ENCODE peak calls at places on chromosome 2, in ten cellular contexts. U is uterus; K is GM19239; O is naive thymus-derived CD4-positive, alpha-beta T cell; Q is effector memory CD4-positive, alpha-beta T cell; H is posterior vena cava; J is activated naive CD4-positive, alpha-beta T cell; E is neural crest cell; A is EH; R is NT2/D1. W is an unnamed sample.

GRCh38 chr2:127105656-127106456 is 1.1 kb downstream of the BIN1 start:
- DNase-seq in J (no peak), R (no peak), K (no peak), H (peak), E (peak), A (peak), O (no peak), Q (no peak), U (peak), W (peak)

GRCh38 chr2:6441800-6442199 is 423.9 kb downstream of the CMPK2 start:
- DNase-seq in E (no peak), U (no peak), Q (no peak), K (no peak), H (no peak), O (no peak), J (no peak), R (no peak), A (no peak), W (no peak)

GRCh38 chr2:38997784-38998183 is 108.1 kb downstream of the ARHGEF33 start:
- DNase-seq in Q (no peak), O (no peak), K (no peak), U (no peak), E (no peak), R (no peak), A (peak), J (no peak), H (no peak), W (no peak)

GRCh38 chr2:164498841-164499240 is 122.4 kb downstream of the GRB14 start:
- DNase-seq in R (no peak), Q (no peak), E (no peak), H (no peak), A (no peak), U (no peak), O (no peak), J (no peak), K (no peak), W (no peak)

GRCh38 chr2:241197947-241198346 is 9.5 kb downstream of the ANO7 start:
- DNase-seq in Q (no peak), R (no peak), U (no peak), E (no peak), J (no peak), H (no peak), A (no peak), O (no peak), K (no peak), W (no peak)

GRCh38 chr2:7891312-7891711 is 790.5 kb upstream of the ID2 start:
- DNase-seq in K (no peak), E (no peak), U (no peak), H (no peak), A (no peak), J (no peak), O (no peak), R (peak), Q (no peak), W (no peak)

GRCh38 chr2:36433311-36434217 is 78.0 kb downstream of the CRIM1 start:
- DNase-seq in E (no peak), O (no peak), A (peak), Q (no peak), R (no peak), H (no peak), J (no peak), K (no peak), U (peak), W (no peak)

GRCh38 chr2:210363261-210363660 is 48.3 kb upstream of the MYL1 start:
- DNase-seq in K (no peak), U (no peak), A (no peak), Q (no peak), E (no peak), R (no peak), H (no peak), J (no peak), O (no peak), W (no peak)